ENCODE peak calls at places on chromosome 5, in five cellular contexts. Y, S, U, X and Q are unnamed samples. For H3K27me3, the result is how much of the 10 kb centered on the place peaks cover.

GRCh38 chr5:175614223-175614622 is 43.6 kb upstream of the HRH2 start:
- DNase-seq in Y (no peak), S (no peak), U (no peak), X (no peak), Q (no peak)

GRCh38 chr5:72177538-72177937 is 70.3 kb downstream of the MAP1B start:
- DNase-seq in X (no peak), U (no peak), S (no peak), Y (no peak), Q (no peak)

GRCh38 chr5:59684388-59685003 is 209.0 kb downstream of the PDE4D start:
- DNase-seq in U (no peak), S (no peak), X (no peak), Y (no peak), Q (no peak)

GRCh38 chr5:96084874-96085545 is 123.4 kb upstream of the ELL2 start:
- DNase-seq in X (no peak), S (no peak), U (no peak), Y (no peak), Q (no peak)

GRCh38 chr5:66986009-66986408 is 210.6 kb downstream of the CD180 start:
- DNase-seq in X (no peak), Y (no peak), S (no peak), U (no peak), Q (no peak)

GRCh38 chr5:154308457-154309360 is 118.2 kb downstream of the GALNT10 start:
- DNase-seq in S (no peak), Y (no peak), U (no peak), X (no peak), Q (no peak)

GRCh38 chr5:95730730-95731570 is at the start of gene RHOBTB3:
- DNase-seq in Y (peak), S (no peak), X (peak), U (peak), Q (peak)

GRCh38 chr5:100496296-100496695 is 38.9 kb upstream of the FAM174A start:
- DNase-seq in X (no peak), S (no peak), Y (no peak), U (no peak), Q (no peak)

GRCh38 chr5:88881566-88881965 is 1.4 kb downstream of the MEF2C start:
- DNase-seq in Y (peak), U (no peak), S (no peak), X (no peak), Q (no peak)

GRCh38 chr5:33793836-33794549 is 97.8 kb downstream of the ADAMTS12 start:
- DNase-seq in S (no peak), U (no peak), Y (no peak), X (no peak), Q (no peak)

GRCh38 chr5:158623971-158624370 is 475.7 kb downstream of the EBF1 start:
- DNase-seq in S (no peak), X (no peak), Y (no peak), U (no peak), Q (no peak)

GRCh38 chr5:155689403-155689802 is 637.6 kb upstream of the SGCD start:
- DNase-seq in S (no peak), X (no peak), U (no peak), Y (no peak), Q (no peak)

GRCh38 chr5:14510156-14510734 is 71.3 kb upstream of the OTULINL start:
- DNase-seq in S (no peak), Y (no peak), U (no peak), X (no peak), Q (no peak)

GRCh38 chr5:61277190-61277589 is 54.9 kb upstream of the ZSWIM6 start:
- DNase-seq in X (no peak), Y (no peak), U (no peak), S (no peak), Q (no peak)

GRCh38 chr5:155905359-155905758 is 421.6 kb upstream of the SGCD start:
- DNase-seq in S (no peak), U (no peak), Y (no peak), X (no peak), Q (no peak)

GRCh38 chr5:147547730-147548129 is 37.9 kb upstream of the DPYSL3 start:
- DNase-seq in X (no peak), Y (no peak), U (no peak), S (no peak), Q (no peak)

GRCh38 chr5:891837-892389 is 688 bp downstream of the BRD9 start:
- DNase-seq in U (no peak), Y (no peak), S (no peak), X (no peak), Q (no peak)

GRCh38 chr5:139762624-139763170 is 32.9 kb upstream of the PSD2 start:
- DNase-seq in S (no peak), X (no peak), U (no peak), Y (no peak), Q (no peak)

GRCh38 chr5:139760066-139761056 is 35.2 kb upstream of the PSD2 start:
- DNase-seq in U (no peak), S (no peak), X (no peak), Y (no peak), Q (no peak)

GRCh38 chr5:139759219-139759721 is 36.3 kb upstream of the PSD2 start:
- DNase-seq in Y (no peak), S (no peak), U (no peak), X (no peak), Q (no peak)

GRCh38 chr5:139761501-139761900 is 34.1 kb upstream of the PSD2 start:
- DNase-seq in U (no peak), Y (no peak), S (no peak), X (no peak), Q (no peak)

GRCh38 chr5:139761057-139761450 is 34.6 kb upstream of the PSD2 start:
- DNase-seq in Y (no peak), S (no peak), X (no peak), U (no peak), Q (no peak)
- H3K27me3 ChIP-seq in Y (under half), S (under half), X (under half), U (under half), Q (under half)

DNA sequence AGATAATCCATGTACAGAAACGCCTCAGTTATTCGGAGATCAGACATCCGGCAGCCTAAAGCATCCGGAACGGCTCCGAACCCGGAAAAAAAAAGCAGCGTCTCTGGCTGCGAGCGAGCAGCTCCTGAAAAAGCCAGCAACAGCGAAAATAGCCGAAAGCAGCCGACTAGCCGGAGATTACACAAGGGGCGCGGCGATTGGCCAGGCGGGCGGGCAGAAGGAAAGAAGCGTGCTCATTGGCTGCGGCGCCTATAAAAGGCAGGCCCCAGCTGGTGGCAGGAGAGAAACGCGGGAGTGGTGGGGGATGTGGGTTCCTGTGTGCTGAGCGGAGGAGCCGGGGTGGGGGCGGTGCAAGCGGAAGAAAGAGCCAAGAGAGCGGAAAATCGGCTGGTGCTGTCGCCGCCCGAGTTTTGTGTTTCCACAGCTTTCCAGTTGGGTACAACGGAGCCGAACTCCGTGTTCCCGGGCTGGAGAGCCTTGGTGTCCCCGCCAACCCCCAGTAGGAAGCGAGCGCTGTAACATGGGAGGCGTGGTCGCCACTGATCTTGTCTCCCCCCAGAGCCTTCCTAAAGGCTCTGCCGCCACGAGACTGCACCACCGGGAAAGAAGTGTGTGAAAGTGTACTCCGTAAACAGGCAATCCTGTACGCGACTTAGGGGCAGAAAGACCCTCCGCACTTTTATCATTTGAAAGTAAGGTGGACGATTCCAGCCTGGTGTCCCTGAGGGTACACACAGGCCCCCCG is at the start of gene ARL15:
- DNase-seq in X (peak), S (peak), Y (peak), U (peak), Q (peak)
- TF ChIP-seq CTCF in X (peak), S (no peak), Y (no peak), U (no peak), Q (no peak)

DNA sequence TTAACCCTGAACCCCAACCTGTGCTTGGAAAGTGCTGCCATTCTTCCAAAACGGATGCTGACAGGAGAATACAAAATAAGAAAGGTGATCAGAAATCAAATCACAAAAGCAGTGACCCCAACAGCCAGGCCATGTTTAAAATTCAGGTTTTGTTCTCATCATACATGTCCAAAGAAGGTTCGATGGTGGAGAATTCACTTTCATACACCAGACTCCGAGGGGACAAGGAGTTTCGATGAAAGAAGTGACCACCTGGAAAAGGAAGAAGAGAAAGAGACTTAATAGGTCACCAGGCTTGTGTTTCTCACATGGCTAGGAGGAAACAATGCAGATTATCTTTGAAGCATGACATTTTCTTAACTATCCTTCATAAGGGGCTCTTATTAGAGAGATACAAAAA is 12.5 kb upstream of the TBC1D9B start:
- DNase-seq in U (no peak), S (no peak), X (no peak), Y (no peak), Q (no peak)
- H3K27me3 ChIP-seq in U (under half), S (under half), X (under half), Y (under half), Q (under half)

DNA sequence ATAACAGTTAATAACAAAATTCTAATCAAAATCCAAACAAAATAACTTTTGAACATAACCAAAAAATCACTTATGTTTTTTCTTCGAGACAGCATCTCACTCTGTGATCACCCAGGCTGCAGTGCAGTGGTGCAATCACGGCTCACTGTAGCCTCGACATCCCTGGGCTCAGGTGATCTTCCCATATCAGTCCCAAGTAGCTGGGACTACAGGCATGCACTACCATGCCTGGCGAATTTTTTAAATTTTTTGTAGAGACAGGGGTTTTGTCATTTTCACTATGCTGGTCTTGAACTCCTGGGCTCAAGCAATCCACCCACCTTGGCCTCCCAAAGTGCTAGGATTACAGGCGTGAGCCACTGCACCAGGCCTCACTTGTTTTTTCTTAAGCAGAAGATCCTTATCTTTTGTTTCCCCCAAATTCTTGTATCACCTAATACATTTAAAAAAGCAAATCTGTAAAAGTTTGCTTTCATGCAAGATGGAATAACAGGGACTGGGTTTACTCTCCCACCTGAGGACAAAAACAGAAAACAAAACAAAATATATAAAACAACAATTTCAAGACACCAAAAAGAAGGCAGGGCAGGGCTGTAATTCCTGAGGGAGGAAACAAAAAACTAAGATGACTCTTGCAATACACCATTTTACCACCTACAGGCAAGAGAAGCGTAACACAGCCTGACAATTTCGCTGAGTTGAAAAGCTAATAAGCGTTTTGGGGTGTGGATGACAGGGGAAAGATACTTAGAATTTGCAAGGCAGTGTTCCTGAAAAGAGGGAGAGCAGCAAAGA is 71.4 kb downstream of the RAPGEF6 start:
- DNase-seq in U (no peak), S (no peak), Y (no peak), X (no peak), Q (no peak)
- TF ChIP-seq CTCF in U (no peak), S (no peak), Y (no peak), X (no peak), Q (no peak)

GRCh38 chr5:176820937-176821336 is 10.6 kb downstream of the UNC5A start:
- DNase-seq in Y (no peak), U (no peak), S (no peak), X (no peak), Q (no peak)

GRCh38 chr5:176823076-176823481 is 12.7 kb downstream of the UNC5A start:
- DNase-seq in X (no peak), U (no peak), S (no peak), Y (no peak), Q (no peak)

GRCh38 chr5:176822426-176823075 is 12.2 kb downstream of the UNC5A start:
- DNase-seq in U (no peak), X (no peak), Y (no peak), S (no peak), Q (no peak)

GRCh38 chr5:176821441-176821840 is 11.1 kb downstream of the UNC5A start:
- DNase-seq in X (no peak), U (no peak), S (no peak), Y (no peak), Q (no peak)

DNA sequence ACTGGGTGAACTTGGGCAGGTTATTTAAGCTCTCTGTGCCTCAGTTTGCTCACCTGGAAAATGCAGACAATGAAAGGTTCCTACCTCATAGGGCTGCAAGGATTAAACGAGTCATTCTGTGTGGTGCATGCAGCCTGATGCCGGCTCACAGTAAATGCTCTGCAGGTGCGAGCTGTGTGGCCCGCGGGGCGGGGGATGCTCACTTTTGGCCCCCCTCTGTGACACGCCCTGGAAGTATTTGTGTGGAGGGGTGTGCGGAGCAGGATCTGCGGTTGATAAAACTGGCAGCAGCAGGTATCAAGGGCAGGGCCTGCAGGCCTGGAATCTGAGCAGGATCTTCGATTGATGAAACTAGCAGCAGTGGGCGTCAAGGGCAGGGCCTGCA is 11.7 kb downstream of the UNC5A start:
- DNase-seq in Y (no peak), X (no peak), S (no peak), U (no peak), Q (no peak)
- H3K27me3 ChIP-seq in Y (under half), X (under half), S (under half), U (under half), Q (under half)

GRCh38 chr5:98307811-98308210 is 465.7 kb upstream of the RGMB start:
- DNase-seq in Y (no peak), X (no peak), S (no peak), U (no peak), Q (no peak)
- TF ChIP-seq CTCF in Y (no peak), X (no peak), S (no peak), U (no peak), Q (no peak)

DNA sequence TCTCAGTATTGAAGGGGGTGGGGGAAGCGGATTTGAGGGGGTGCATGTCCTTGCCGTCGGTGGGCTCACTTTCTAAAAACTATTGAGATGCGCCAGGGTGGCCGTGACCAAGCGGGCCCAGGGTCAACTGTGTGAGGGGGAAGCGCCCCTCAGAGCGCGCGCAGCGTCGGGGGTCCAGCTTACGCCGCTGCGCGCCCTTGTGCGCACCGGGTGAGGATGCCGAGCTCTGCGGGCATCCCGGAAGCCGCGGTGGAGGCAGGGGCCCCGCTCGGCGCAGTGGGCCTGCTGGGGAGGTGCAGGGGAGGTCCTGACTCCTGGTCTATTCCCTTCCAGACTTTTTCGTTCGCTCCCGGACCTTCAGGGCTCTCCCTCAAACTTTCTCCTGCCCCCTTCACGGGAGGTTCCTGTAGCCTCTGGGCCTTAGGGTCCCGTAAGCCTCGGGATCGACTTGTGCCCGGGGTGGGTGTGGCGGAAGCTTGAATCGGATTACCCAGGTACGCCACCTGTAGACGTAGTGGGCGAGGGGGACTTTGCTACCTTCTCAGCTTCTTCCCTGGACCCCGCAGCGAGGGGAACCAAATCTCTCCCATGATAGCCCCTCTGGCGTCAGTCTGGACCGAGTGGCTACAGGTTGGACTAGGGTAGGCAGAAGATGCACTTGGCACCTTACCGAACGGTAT is 2.5 kb upstream of the PRDM6 start:
- DNase-seq in X (no peak), S (no peak), Y (no peak), U (no peak), Q (no peak)
- H3K27me3 ChIP-seq in X (half or more), S (under half), Y (under half), U (under half), Q (under half)

GRCh38 chr5:3393122-3393963 is 202.3 kb upstream of the IRX1 start:
- DNase-seq in Y (no peak), X (no peak), S (no peak), U (no peak), Q (no peak)
- TF ChIP-seq CTCF in Y (no peak), X (no peak), S (no peak), U (no peak), Q (no peak)

DNA sequence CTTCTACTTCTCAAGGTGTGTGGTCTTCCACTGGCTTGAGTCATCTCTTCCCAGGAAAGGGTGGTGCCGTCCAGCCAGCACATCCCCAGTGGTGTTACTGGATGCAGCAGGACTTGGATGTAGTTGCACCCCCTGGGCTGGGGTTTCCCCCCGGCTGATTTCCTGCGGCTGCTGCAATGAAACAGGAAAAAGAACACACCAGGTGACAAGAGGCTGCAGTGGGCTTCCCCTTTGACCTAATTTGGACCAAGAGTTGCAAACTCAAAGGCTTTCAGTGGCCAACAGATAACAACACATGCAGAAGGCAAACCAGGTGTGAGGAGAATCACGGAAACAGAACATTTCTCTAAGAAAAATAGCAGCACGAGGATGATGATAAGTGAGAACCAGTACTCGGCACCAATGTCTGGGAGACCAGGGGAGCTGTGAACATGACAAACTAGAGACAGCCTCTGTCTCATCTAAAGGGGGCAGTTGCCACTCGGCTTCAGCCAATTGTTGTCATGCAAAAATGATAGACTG is 83.7 kb downstream of the PDE6A start:
- DNase-seq in X (no peak), U (no peak), S (no peak), Y (no peak), Q (no peak)
- H3K27me3 ChIP-seq in X (under half), U (under half), S (under half), Y (under half), Q (under half)

DNA sequence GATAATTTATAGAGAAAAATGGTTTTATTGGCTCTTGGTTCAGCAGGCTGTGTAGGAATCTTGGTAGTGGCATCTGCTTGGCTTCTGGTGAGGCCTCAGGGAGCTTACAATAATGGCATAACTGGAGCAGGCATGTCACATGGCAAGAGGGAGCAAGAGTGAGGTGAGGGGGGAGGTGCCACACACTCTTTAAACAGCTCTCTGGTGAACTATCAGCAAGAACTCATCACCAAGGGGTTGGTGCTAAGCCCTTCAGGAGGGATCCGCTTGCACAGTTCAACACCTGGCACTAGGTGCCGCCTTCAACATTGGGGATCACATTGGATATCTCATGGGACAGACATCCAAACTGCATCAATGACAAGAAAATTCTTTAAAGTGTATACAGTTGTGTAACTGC is 10.5 kb downstream of the GPBP1 start:
- DNase-seq in U (no peak), Y (no peak), X (no peak), S (no peak), Q (no peak)
- TF ChIP-seq CTCF in U (no peak), Y (no peak), X (no peak), S (no peak), Q (no peak)